ENCODE peak calls at places on chromosomes 3 and 15, in four cellular contexts. U is AG10803, Q is GM13976, B is fibroblast of mammary gland. G is an unnamed sample.

GRCh38 chr3:32147509-32147908 is 41.1 kb downstream of the GPD1L start:
- DNase-seq in Q (no peak), B (peak; percentile 27), U (no peak), G (no peak)

GRCh38 chr15:69958494-69959134 is 139.1 kb downstream of the TLE3 start:
- DNase-seq in Q (no peak), U (no peak), B (peak; percentile 12), G (no peak)

GRCh38 chr15:56496635-56497034 is 31.7 kb upstream of the MNS1 start:
- DNase-seq in B (peak; percentile 83), Q (peak; percentile 64), U (peak; percentile 80), G (peak; percentile 57)

GRCh38 chr3:122795674-122795969 is 753 bp downstream of the SLC49A4 start:
- DNase-seq in Q (no peak), U (no peak), B (no peak), G (no peak)

GRCh38 chr15:49093252-49094105 is 47.2 kb upstream of the SECISBP2L start:
- DNase-seq in U (no peak), B (no peak), Q (no peak), G (no peak)

GRCh38 chr15:74375303-74375693 is 7.9 kb upstream of the CYP11A1 start:
- DNase-seq in U (peak; percentile 76), B (peak; percentile 79), Q (peak; percentile 84), G (peak; percentile 74)

GRCh38 chr3:62084558-62084957 is 288.8 kb downstream of the FEZF2 start:
- DNase-seq in U (no peak), Q (no peak), B (no peak), G (peak; percentile 6)

GRCh38 chr3:130699765-130700164 is 46.9 kb downstream of the PIK3R4 start:
- DNase-seq in B (peak; percentile 47), U (peak; percentile 27), Q (peak; percentile 42), G (peak; percentile 45)

GRCh38 chr3:95327478-95327877 is 1264.6 kb downstream of the NSUN3 start:
- DNase-seq in Q (no peak), B (no peak), U (no peak), G (no peak)

GRCh38 chr3:30553641-30554316 is 52.6 kb upstream of the TGFBR2 start:
- DNase-seq in U (peak; percentile 43), B (peak; percentile 76), Q (no peak), G (peak; percentile 58)

GRCh38 chr15:58761010-58761388 is 10.1 kb upstream of the MINDY2 start:
- DNase-seq in Q (no peak), U (no peak), B (no peak), G (no peak)

GRCh38 chr3:110479676-110480075 is 591.9 kb upstream of the NECTIN3 start:
- DNase-seq in U (no peak), Q (no peak), B (no peak), G (no peak)

GRCh38 chr15:52678036-52678467 is 1.1 kb downstream of the ATOSA start:
- DNase-seq in B (peak; percentile 69), Q (peak; percentile 58), U (peak; percentile 63), G (peak; percentile 60)

GRCh38 chr3:87548271-87548670 is 271.9 kb upstream of the POU1F1 start:
- DNase-seq in Q (no peak), B (no peak), U (no peak), G (no peak)

GRCh38 chr3:150404023-150404422 is 4.1 kb upstream of the TSC22D2 start:
- DNase-seq in B (no peak), Q (no peak), U (no peak), G (no peak)

GRCh38 chr3:179148446-179149238 is 485 bp downstream of the PIK3CA start:
- DNase-seq in B (peak; percentile 22), Q (peak; percentile 51), U (peak; percentile 44), G (peak; percentile 10)

GRCh38 chr3:61961882-61962281 is 400.5 kb downstream of the PTPRG start:
- DNase-seq in B (no peak), U (no peak), Q (no peak), G (no peak)

GRCh38 chr3:12155264-12155663 is 3.4 kb downstream of the TIMP4 start:
- DNase-seq in Q (no peak), U (no peak), B (no peak), G (no peak)

GRCh38 chr15:96330064-96330449 is 443 bp upstream of the NR2F2 start:
- DNase-seq in Q (no peak), U (peak; percentile 85), B (peak; percentile 81), G (peak; percentile 85)

GRCh38 chr3:66499881-66500574 is 794 bp downstream of the LRIG1 start:
- DNase-seq in Q (peak; percentile 54), B (no peak), U (peak; percentile 20), G (no peak)

GRCh38 chr3:169228522-169228921 is 435.0 kb downstream of the MECOM start:
- DNase-seq in U (peak; percentile 37), Q (no peak), B (no peak), G (no peak)

GRCh38 chr3:87488725-87489124 is 212.3 kb upstream of the POU1F1 start:
- DNase-seq in Q (no peak), B (no peak), U (peak; percentile 45), G (no peak)

GRCh38 chr3:125140011-125140813 is 72.3 kb downstream of the SLC12A8 start:
- DNase-seq in Q (no peak), B (no peak), U (peak; percentile 85), G (peak; percentile 71)

GRCh38 chr3:184134746-184135148 is 411 bp upstream of the EIF2B5 start:
- DNase-seq in B (no peak), Q (peak; percentile 37), U (no peak), G (no peak)

GRCh38 chr3:54621181-54621580 is 306.7 kb downstream of the LRTM1 start:
- DNase-seq in U (no peak), B (no peak), Q (no peak), G (no peak)

GRCh38 chr3:69288161-69288895 is 97.6 kb downstream of the FRMD4B start:
- DNase-seq in Q (no peak), B (no peak), U (no peak), G (no peak)
- TF ChIP-seq CTCF in Q (no peak), B (no peak), U (no peak), G (no peak)

DNA sequence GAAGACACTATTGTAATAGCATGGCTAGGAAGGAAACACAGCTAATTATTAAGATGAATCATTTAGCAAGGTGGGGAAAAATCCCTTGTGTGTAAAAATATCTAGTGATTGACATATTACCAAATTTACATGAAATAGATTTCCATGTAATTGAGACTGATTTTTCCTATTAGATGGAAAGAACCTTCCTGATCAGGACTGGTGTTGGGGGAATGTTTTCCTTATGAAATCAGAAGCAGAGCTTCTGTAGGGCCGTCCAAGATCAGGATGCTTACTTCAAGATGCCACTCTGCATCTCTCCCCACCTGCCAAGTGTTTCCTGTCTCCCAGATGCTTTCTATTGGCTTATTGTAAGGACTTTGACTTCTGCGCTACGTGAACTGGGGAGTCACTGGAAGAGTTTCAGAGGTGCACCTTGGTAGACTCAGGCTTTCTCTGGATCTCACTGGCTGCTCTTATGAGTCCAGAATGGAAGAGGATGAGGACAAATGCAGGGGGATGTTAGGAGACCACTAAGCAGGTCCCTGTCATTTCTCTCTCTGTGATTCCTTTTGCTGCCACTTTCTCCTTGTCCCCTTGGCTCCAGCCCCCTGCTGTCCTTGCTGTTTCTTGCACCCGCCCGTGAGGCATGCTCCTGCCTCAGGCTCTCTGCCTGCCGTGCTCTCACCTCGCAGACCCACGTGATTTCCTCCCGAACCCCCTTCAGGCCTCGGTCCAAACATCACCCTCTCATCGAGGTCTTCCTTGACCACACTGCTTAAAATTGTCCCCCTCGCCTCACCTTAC is 30.1 kb downstream of the BTD start:
- DNase-seq in Q (no peak), B (no peak), U (no peak), G (no peak)
- TF ChIP-seq CTCF in Q (no peak), B (no peak), U (no peak), G (peak; percentile 36)

DNA sequence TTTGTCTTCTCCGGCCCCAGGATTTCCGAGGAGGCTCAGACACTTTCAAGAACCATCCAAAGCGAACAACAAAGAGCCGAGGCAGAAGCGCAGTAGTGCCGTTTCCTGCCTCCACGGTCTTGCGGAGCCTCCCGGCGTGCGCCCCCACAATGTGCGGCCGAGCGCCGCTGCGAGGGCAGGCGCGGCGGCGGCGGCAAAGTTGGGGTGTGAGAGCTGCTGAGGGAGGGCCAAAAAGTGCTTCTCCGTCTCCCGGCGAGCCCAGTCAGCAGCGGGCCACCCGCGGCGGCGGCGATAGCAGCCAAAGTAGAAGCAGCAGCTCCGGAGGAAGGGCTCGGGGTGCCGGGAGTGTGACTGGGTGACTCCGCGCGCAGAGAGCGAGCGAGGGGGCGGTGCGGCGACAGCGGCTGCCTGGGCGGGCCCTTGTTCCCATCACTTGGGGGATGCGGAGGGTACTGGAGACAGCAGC is 749.1 kb downstream of the ROBO1 start:
- DNase-seq in U (peak; percentile 74), B (peak; percentile 63), Q (peak; percentile 55), G (peak; percentile 63)
- TF ChIP-seq CTCF in U (peak; percentile 31), B (no peak), Q (no peak), G (peak; percentile 32)

GRCh38 chr15:32646304-32646703 is 4.8 kb downstream of the SCG5 start:
- DNase-seq in B (no peak), U (no peak), Q (no peak), G (no peak)

GRCh38 chr15:32652178-32652577 is 10.7 kb downstream of the SCG5 start:
- DNase-seq in U (no peak), Q (no peak), B (no peak), G (no peak)

GRCh38 chr15:32651229-32651837 is 9.8 kb downstream of the SCG5 start:
- DNase-seq in U (peak; percentile 82), Q (peak; percentile 82), B (peak; percentile 73), G (peak; percentile 64)

GRCh38 chr15:32643907-32644445 is 2.5 kb downstream of the SCG5 start:
- DNase-seq in B (no peak), U (peak; percentile 36), Q (no peak), G (peak; percentile 41)

GRCh38 chr15:32649336-32649735 is 7.8 kb downstream of the SCG5 start:
- DNase-seq in Q (no peak), B (peak; percentile 47), U (peak; percentile 40), G (peak; percentile 32)
- TF ChIP-seq CTCF in Q (no peak), B (peak; percentile 46), U (peak; percentile 67), G (peak; percentile 74)

GRCh38 chr3:152938974-152939636 is 104.2 kb downstream of the P2RY1 start:
- DNase-seq in Q (no peak), U (no peak), B (no peak), G (no peak)
- TF ChIP-seq CTCF in Q (no peak), U (no peak), B (no peak), G (no peak)

DNA sequence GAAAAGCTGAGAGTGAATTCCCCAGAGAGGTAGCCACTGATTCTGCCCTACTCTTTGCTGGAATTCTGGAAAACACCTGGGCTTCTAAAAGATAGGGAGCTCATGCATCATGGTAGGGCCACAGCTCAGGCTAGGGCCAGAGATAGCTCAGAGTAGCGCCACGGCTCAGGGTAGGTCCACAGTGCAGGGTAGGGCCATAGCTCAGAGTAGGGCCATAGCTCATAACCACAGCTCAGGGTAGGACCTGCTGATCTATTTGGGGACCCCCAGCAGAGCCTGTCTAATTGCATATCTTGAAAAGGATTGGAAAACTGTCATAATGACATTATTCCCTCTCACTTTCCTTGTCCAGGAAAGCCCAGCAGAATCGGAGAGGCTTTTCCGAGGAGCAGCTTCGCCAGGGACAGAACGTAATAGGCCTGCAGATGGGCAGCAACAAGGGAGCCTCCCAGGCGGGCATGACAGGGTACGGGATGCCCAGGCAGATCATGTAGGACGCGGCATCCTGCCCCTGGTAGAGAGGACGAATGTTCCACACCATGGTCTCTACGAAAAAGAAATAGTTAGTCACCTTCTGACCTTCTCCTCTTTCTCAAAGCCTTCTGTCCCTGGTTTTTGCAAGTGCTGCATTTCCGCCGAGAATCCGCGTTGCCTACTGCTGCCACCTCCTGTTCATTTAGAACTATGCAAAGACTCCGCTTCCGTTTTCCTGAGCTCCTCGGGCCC is 14.5 kb downstream of the TAGLN3 start:
- DNase-seq in Q (peak; percentile 60), U (peak; percentile 71), B (peak; percentile 84), G (peak; percentile 70)
- TF ChIP-seq CTCF in Q (peak; percentile 63), U (peak; percentile 77), B (peak; percentile 78), G (peak; percentile 83)

G was measured in HFFc6.